ENCODE peak calls at places on chromosomes 5 and 9, in six cellular contexts. One of them, this sample, is unnamed.

GRCh38 chr9:125021069-125021468 is 80.2 kb upstream of the GOLGA1 start:
- DNase-seq in trophoblast cell: no peak
- DNase-seq in H1: no peak
- DNase-seq in neuronal stem cell: no peak
- DNase-seq in mesenchymal stem cell: no peak
- DNase-seq in H9: no peak
- DNase-seq in this sample: no peak

GRCh38 chr9:128061305-128061704 is 5.8 kb downstream of the NAIF1 start:
- DNase-seq in H9: no peak
- DNase-seq in neuronal stem cell: no peak
- DNase-seq in mesenchymal stem cell: no peak
- DNase-seq in H1: no peak
- DNase-seq in trophoblast cell: no peak
- DNase-seq in this sample: no peak

GRCh38 chr9:129193655-129194054 is 15.6 kb upstream of the IER5L start:
- DNase-seq in trophoblast cell: no peak
- DNase-seq in neuronal stem cell: no peak
- DNase-seq in H1: no peak
- DNase-seq in H9: no peak
- DNase-seq in mesenchymal stem cell: no peak
- DNase-seq in this sample: no peak

GRCh38 chr5:171874210-171874609 is 88.6 kb downstream of the SMIM23 start:
- DNase-seq in H1: no peak
- DNase-seq in H9: no peak
- DNase-seq in neuronal stem cell: no peak
- DNase-seq in trophoblast cell: peak
- DNase-seq in mesenchymal stem cell: peak
- DNase-seq in this sample: no peak

GRCh38 chr9:5976668-5977397 is 38.6 kb downstream of the RANBP6 start:
- DNase-seq in H1: no peak
- DNase-seq in H9: no peak
- DNase-seq in neuronal stem cell: no peak
- DNase-seq in trophoblast cell: no peak
- DNase-seq in mesenchymal stem cell: peak
- DNase-seq in this sample: no peak

GRCh38 chr5:19314840-19315239 is 673.2 kb downstream of the CDH18 start:
- DNase-seq in H1: no peak
- DNase-seq in neuronal stem cell: no peak
- DNase-seq in mesenchymal stem cell: peak
- DNase-seq in trophoblast cell: no peak
- DNase-seq in H9: no peak
- DNase-seq in this sample: peak

GRCh38 chr9:127898433-127899199 is 787 bp downstream of the ST6GALNAC6 start:
- DNase-seq in neuronal stem cell: no peak
- DNase-seq in H9: peak
- DNase-seq in trophoblast cell: peak
- DNase-seq in H1: no peak
- DNase-seq in mesenchymal stem cell: peak
- DNase-seq in this sample: no peak

GRCh38 chr9:134558124-134558805 is 83.3 kb upstream of the COL5A1 start:
- DNase-seq in neuronal stem cell: no peak
- DNase-seq in mesenchymal stem cell: no peak
- DNase-seq in trophoblast cell: no peak
- DNase-seq in H9: peak
- DNase-seq in H1: no peak
- DNase-seq in this sample: no peak

GRCh38 chr5:110738812-110739651 is at the start of gene SLC25A46:
- DNase-seq in trophoblast cell: peak
- DNase-seq in neuronal stem cell: peak
- DNase-seq in mesenchymal stem cell: peak
- DNase-seq in H9: peak
- DNase-seq in H1: peak
- DNase-seq in this sample: peak

GRCh38 chr9:99490736-99491135 is 268.7 kb downstream of the SEC61B start:
- DNase-seq in neuronal stem cell: no peak
- DNase-seq in H9: no peak
- DNase-seq in trophoblast cell: no peak
- DNase-seq in H1: no peak
- DNase-seq in mesenchymal stem cell: peak
- DNase-seq in this sample: no peak

GRCh38 chr5:6424110-6424659 is 24.5 kb upstream of the UBE2QL1 start:
- DNase-seq in trophoblast cell: no peak
- DNase-seq in mesenchymal stem cell: no peak
- DNase-seq in H1: no peak
- DNase-seq in H9: no peak
- DNase-seq in neuronal stem cell: no peak
- DNase-seq in this sample: no peak

GRCh38 chr9:137127301-137128157 is 11.4 kb upstream of the GRIN1 start:
- DNase-seq in trophoblast cell: no peak
- DNase-seq in H1: no peak
- DNase-seq in neuronal stem cell: no peak
- DNase-seq in H9: no peak
- DNase-seq in mesenchymal stem cell: no peak
- DNase-seq in this sample: no peak

GRCh38 chr5:124644138-124644537 is 102.3 kb downstream of the ZNF608 start:
- DNase-seq in trophoblast cell: no peak
- DNase-seq in neuronal stem cell: no peak
- DNase-seq in H1: no peak
- DNase-seq in H9: no peak
- DNase-seq in mesenchymal stem cell: peak
- DNase-seq in this sample: no peak

GRCh38 chr5:160230686-160231527 is 1.6 kb downstream of the FABP6 start:
- DNase-seq in trophoblast cell: peak
- DNase-seq in H9: no peak
- DNase-seq in H1: no peak
- DNase-seq in neuronal stem cell: no peak
- DNase-seq in mesenchymal stem cell: no peak
- DNase-seq in this sample: no peak

DNA sequence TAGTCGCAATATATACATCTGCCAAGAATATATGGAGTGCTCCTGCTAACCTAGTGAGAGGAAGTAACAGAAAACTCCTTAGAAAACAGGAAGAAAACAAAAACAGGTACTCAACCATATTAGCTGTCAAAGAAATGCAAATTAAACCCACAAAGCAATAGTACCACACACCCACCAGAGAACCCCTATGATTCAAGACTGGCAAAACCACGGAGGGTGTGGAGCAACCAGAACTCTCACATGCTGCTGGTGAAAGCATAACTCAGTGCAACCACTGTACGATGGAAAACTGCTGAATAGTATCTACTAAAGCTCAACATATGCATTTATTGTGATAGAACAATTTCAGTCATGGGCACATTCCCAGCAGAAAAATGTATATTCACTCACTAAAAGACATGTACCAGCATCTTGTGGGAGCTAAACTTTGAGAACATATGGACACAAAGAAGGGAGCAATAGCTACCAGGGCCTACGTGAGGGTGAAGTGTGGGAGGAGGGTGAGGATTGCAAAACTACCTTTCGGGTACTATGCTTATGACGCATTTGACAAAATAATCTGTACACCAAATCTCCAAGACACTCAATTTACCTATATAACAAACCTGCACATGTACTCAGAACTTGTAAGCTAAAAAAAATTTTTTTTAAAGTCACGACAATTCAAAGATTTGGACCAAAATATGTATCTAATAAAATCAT is 34.0 kb downstream of the PTPN3 start:
- DNase-seq in trophoblast cell: peak
- DNase-seq in neuronal stem cell: no peak
- DNase-seq in H1: no peak
- DNase-seq in mesenchymal stem cell: no peak
- DNase-seq in H9: no peak
- DNase-seq in this sample: no peak
- H3K18ac ChIP-seq in trophoblast cell: no peak
- H3K18ac ChIP-seq in neuronal stem cell: no peak
- H3K18ac ChIP-seq in H1: no peak
- H3K18ac ChIP-seq in mesenchymal stem cell: no peak
- H3K18ac ChIP-seq in H9: no peak
- H3K18ac ChIP-seq in this sample: no peak

GRCh38 chr9:120403543-120403856 is 176.5 kb downstream of the CDK5RAP2 start:
- DNase-seq in H9: no peak
- DNase-seq in H1: no peak
- DNase-seq in neuronal stem cell: no peak
- DNase-seq in trophoblast cell: peak
- DNase-seq in mesenchymal stem cell: no peak
- DNase-seq in this sample: peak
- H3K27ac ChIP-seq in H9: no peak
- H3K27ac ChIP-seq in H1: no peak
- H3K27ac ChIP-seq in neuronal stem cell: no peak
- H3K27ac ChIP-seq in trophoblast cell: peak
- H3K27ac ChIP-seq in mesenchymal stem cell: peak
- H3K27ac ChIP-seq in this sample: no peak

GRCh38 chr9:112380102-112380581 is at the start of gene HSDL2:
- DNase-seq in H9: no peak
- DNase-seq in mesenchymal stem cell: peak
- DNase-seq in neuronal stem cell: no peak
- DNase-seq in H1: no peak
- DNase-seq in trophoblast cell: peak
- DNase-seq in this sample: no peak
- H2BK120ac ChIP-seq in H9: peak
- H2BK120ac ChIP-seq in mesenchymal stem cell: peak
- H2BK120ac ChIP-seq in neuronal stem cell: peak
- H2BK120ac ChIP-seq in H1: no peak
- H2BK120ac ChIP-seq in trophoblast cell: peak
- H2BK120ac ChIP-seq in this sample: no peak

GRCh38 chr5:14148483-14148882 is 5.3 kb downstream of the TRIO start:
- DNase-seq in H1: no peak
- DNase-seq in neuronal stem cell: no peak
- DNase-seq in trophoblast cell: no peak
- DNase-seq in H9: no peak
- DNase-seq in mesenchymal stem cell: no peak
- DNase-seq in this sample: no peak
- H3K18ac ChIP-seq in H1: no peak
- H3K18ac ChIP-seq in neuronal stem cell: no peak
- H3K18ac ChIP-seq in trophoblast cell: no peak
- H3K18ac ChIP-seq in H9: no peak
- H3K18ac ChIP-seq in mesenchymal stem cell: no peak
- H3K18ac ChIP-seq in this sample: no peak